ENCODE peak calls at places on chromosomes 5 and 9, in eight cellular contexts. T is heart right ventricle; U is NCI-H1436; M is mesendoderm; N is NCI-H774; Z is T-helper 9 cell; X is stimulated activated CD4-positive, alpha-beta T cell treated with anti-CD3 and anti-CD28 coated beads, Interleukin-2, amount 100 ng/mL, for 48 hours; L is HTR-8/SVneo. J is an unnamed sample.

GRCh38 chr5:57686806-57687205 is 204.2 kb upstream of the ACTBL2 start:
- DNase-seq in U (no peak), N (no peak), T (no peak), Z (no peak), X (no peak), L (no peak), M (peak; percentile 16), J (no peak)

GRCh38 chr5:107670927-107671741 is at the start of gene EFNA5:
- DNase-seq in X (peak; percentile 11), Z (no peak), N (peak; percentile 46), M (peak; percentile 81), T (peak; percentile 38), U (peak; percentile 18), L (peak; percentile 18), J (peak; percentile 19)

GRCh38 chr5:159262472-159262858 is 625 bp upstream of the UBLCP1 start:
- DNase-seq in T (no peak), U (no peak), L (peak; percentile 26), M (no peak), X (no peak), Z (no peak), N (no peak), J (no peak)

GRCh38 chr5:158943057-158943456 is 156.7 kb downstream of the EBF1 start:
- DNase-seq in X (no peak), Z (no peak), N (no peak), M (no peak), L (peak; percentile 19), T (peak; percentile 30), U (no peak), J (peak; percentile 34)

GRCh38 chr9:137308102-137308619 is 6.1 kb upstream of the NRARP start:
- DNase-seq in U (no peak), M (no peak), L (no peak), X (no peak), N (no peak), Z (no peak), T (no peak), J (no peak)

GRCh38 chr9:7967851-7968250 is 168.3 kb upstream of the DMAC1 start:
- DNase-seq in T (no peak), Z (no peak), L (no peak), M (peak; percentile 70), N (no peak), X (no peak), U (no peak), J (no peak)

GRCh38 chr5:53350991-53351770 is 129.2 kb upstream of the FST start:
- DNase-seq in M (peak; percentile 49), T (no peak), L (no peak), X (no peak), N (no peak), U (no peak), Z (no peak), J (no peak)

GRCh38 chr5:74250304-74251102 is 390.0 kb downstream of the ENC1 start:
- DNase-seq in X (no peak), M (peak; percentile 31), N (no peak), L (no peak), U (no peak), Z (no peak), T (no peak), J (peak; percentile 27)

GRCh38 chr5:35813456-35813855 is 43.2 kb upstream of the IL7R start:
- DNase-seq in N (no peak), Z (no peak), T (no peak), U (no peak), M (no peak), L (no peak), X (no peak), J (no peak)

GRCh38 chr9:133949486-133950061 is 42.5 kb downstream of the VAV2 start:
- DNase-seq in U (no peak), X (no peak), T (no peak), N (no peak), L (no peak), Z (no peak), M (no peak), J (no peak)

GRCh38 chr5:150473673-150474358 is 24.3 kb upstream of the RPS14 start:
- DNase-seq in M (peak; percentile 99), X (no peak), L (peak; percentile 63), Z (no peak), T (no peak), N (no peak), U (no peak), J (no peak)

GRCh38 chr9:134983094-134983493 is 65.4 kb upstream of the FCN1 start:
- DNase-seq in Z (no peak), U (no peak), N (no peak), M (peak; percentile 69), X (no peak), T (peak; percentile 58), L (no peak), J (no peak)

GRCh38 chr9:93597142-93597706 is 20.8 kb downstream of the PHF2 start:
- DNase-seq in U (no peak), L (no peak), N (no peak), Z (no peak), M (no peak), X (no peak), T (no peak), J (no peak)

GRCh38 chr5:54900906-54901725 is 84.3 kb downstream of the ESM1 start:
- DNase-seq in L (no peak), X (no peak), N (no peak), M (no peak), Z (no peak), U (no peak), T (no peak), J (peak; percentile 81)

GRCh38 chr5:35461530-35461929 is 156.1 kb upstream of the SPEF2 start:
- DNase-seq in N (no peak), Z (no peak), T (no peak), U (no peak), L (no peak), X (no peak), M (no peak), J (no peak)

GRCh38 chr5:43036856-43037711 is 3.0 kb downstream of the ANXA2R start:
- DNase-seq in L (no peak), M (peak; percentile 58), N (no peak), U (no peak), X (no peak), Z (no peak), T (no peak), J (no peak)

GRCh38 chr5:100647461-100648230 is 112.5 kb downstream of the FAM174A start:
- DNase-seq in X (no peak), L (no peak), U (peak; percentile 11), N (no peak), M (no peak), T (peak; percentile 41), Z (peak; percentile 10), J (peak; percentile 21)

GRCh38 chr5:151881626-151882225 is 42.9 kb downstream of the GLRA1 start:
- DNase-seq in Z (no peak), X (no peak), U (no peak), N (no peak), T (no peak), L (no peak), M (no peak), J (no peak)

GRCh38 chr5:111584651-111585050 is 72.3 kb upstream of the STARD4 start:
- DNase-seq in X (no peak), Z (no peak), U (no peak), T (no peak), L (peak; percentile 17), N (no peak), M (peak; percentile 96), J (no peak)

GRCh38 chr5:39432687-39433086 is 7.9 kb upstream of the DAB2 start:
- DNase-seq in U (no peak), X (no peak), M (no peak), N (no peak), T (no peak), L (no peak), Z (no peak), J (no peak)

GRCh38 chr9:31034311-31034710 is 1350.1 kb upstream of the ACO1 start:
- DNase-seq in M (no peak), U (no peak), L (no peak), Z (no peak), N (peak; percentile 28), X (no peak), T (no peak), J (no peak)